ENCODE peak calls at places on chromosomes 2 and 18, in six cellular contexts. H is stimulated activated CD4-positive, alpha-beta T cell treated with anti-CD3 and anti-CD28 coated beads, Interleukin-2, amount 100 ng/mL, for 48 hours; I is WERI-Rb-1; J is GDM1; L is Calu3; X is right cardiac atrium. P is an unnamed sample.

GRCh38 chr2:27356056-27356381 is 545 bp downstream of the GTF3C2 start:
- DNase-seq in H (no peak), L (peak), X (peak), J (peak), I (peak), P (peak)

GRCh38 chr2:127008265-127008664 is 98.7 kb downstream of the BIN1 start:
- DNase-seq in L (no peak), J (no peak), X (no peak), I (no peak), H (no peak), P (no peak)

GRCh38 chr2:170972508-170973224 is 43.6 kb downstream of the GORASP2 start:
- DNase-seq in I (no peak), H (no peak), L (no peak), J (no peak), X (peak), P (no peak)

GRCh38 chr2:176270100-176270750 is 983 bp downstream of the MTX2 start:
- DNase-seq in X (no peak), H (no peak), J (no peak), L (no peak), I (no peak), P (no peak)

GRCh38 chr2:144835634-144836351 is 315.9 kb upstream of the ZEB2 start:
- DNase-seq in J (no peak), I (no peak), X (no peak), H (no peak), L (peak), P (no peak)

GRCh38 chr18:48138660-48139426 is 208.4 kb upstream of the SMAD2 start:
- DNase-seq in I (no peak), H (no peak), X (no peak), L (no peak), J (no peak), P (no peak)

GRCh38 chr2:240629968-240630770 is 4.9 kb downstream of the GPR35 start:
- DNase-seq in J (no peak), L (no peak), X (no peak), H (no peak), I (no peak), P (peak)

GRCh38 chr18:13289501-13290205 is 71.1 kb downstream of the LDLRAD4 start:
- DNase-seq in J (no peak), I (no peak), H (no peak), X (peak), L (no peak), P (peak)

GRCh38 chr2:2083113-2083757 is 247.8 kb downstream of the MYT1L start:
- DNase-seq in X (no peak), I (no peak), J (no peak), H (no peak), L (no peak), P (no peak)

GRCh38 chr18:8744656-8745055 is 39.3 kb downstream of the MTCL1 start:
- DNase-seq in J (no peak), H (no peak), X (no peak), L (no peak), I (peak), P (no peak)

GRCh38 chr2:12300019-12300602 is 416.6 kb upstream of the TRIB2 start:
- DNase-seq in I (no peak), X (no peak), J (no peak), H (no peak), L (no peak), P (no peak)

GRCh38 chr2:85844486-85844885 is 44.3 kb downstream of the ST3GAL5 start:
- DNase-seq in X (no peak), J (no peak), H (no peak), L (no peak), I (no peak), P (no peak)

GRCh38 chr18:43596106-43596712 is 318.9 kb upstream of the SYT4 start:
- DNase-seq in I (no peak), H (no peak), L (no peak), X (no peak), J (no peak), P (no peak)

GRCh38 chr2:227870710-227871374 is 589 bp upstream of the DAW1 start:
- DNase-seq in I (no peak), L (peak), J (no peak), H (no peak), X (no peak), P (no peak)

GRCh38 chr2:180385601-180386201 is 378.6 kb upstream of the CWC22 start:
- DNase-seq in X (no peak), I (no peak), J (no peak), H (no peak), L (no peak), P (no peak)

GRCh38 chr18:111292-112014 is 46.9 kb upstream of the USP14 start:
- DNase-seq in X (peak), J (no peak), I (peak), H (peak), L (peak), P (peak)

GRCh38 chr2:101546376-101547058 is 71.6 kb upstream of the RFX8 start:
- DNase-seq in J (no peak), X (no peak), L (peak), H (no peak), I (no peak), P (no peak)

GRCh38 chr2:171706152-171706803 is 19.0 kb downstream of the DYNC1I2 start:
- DNase-seq in J (no peak), H (no peak), I (no peak), L (no peak), X (no peak), P (no peak)

GRCh38 chr2:70214365-70214764 is 23.5 kb upstream of the C2orf42 start:
- DNase-seq in L (no peak), H (no peak), J (no peak), I (no peak), X (no peak), P (no peak)

GRCh38 chr2:201933792-201934229 is 99.8 kb upstream of the FZD7 start:
- DNase-seq in H (no peak), L (no peak), X (no peak), I (no peak), J (no peak), P (peak)

GRCh38 chr2:190530211-190530639 is 4.3 kb downstream of the NEMP2 start:
- DNase-seq in H (no peak), X (no peak), J (no peak), I (no peak), L (no peak), P (no peak)

GRCh38 chr2:10709290-10709939 is 12.0 kb upstream of the ATP6V1C2 start:
- DNase-seq in J (no peak), X (no peak), I (peak), L (peak), H (no peak), P (no peak)

P was measured in left ventricle myocardium superior.